ENCODE peak calls at places on chromosomes 2 and 18, in ten cellular contexts. One of them, this sample, is unnamed.
A peak's percentile ranks its signal among the peaks of the same experiment; 100 is the strongest.

GRCh38 chr2:21381421-21381820 is 257.7 kb downstream of the TDRD15 start:
- DNase-seq in right lobe of liver: no peak
- DNase-seq in mucosa of descending colon: no peak
- DNase-seq in K562: no peak
- DNase-seq in sigmoid colon: no peak
- DNase-seq in hepatocyte: no peak
- DNase-seq in neuronal stem cell: no peak
- DNase-seq in left ventricle myocardium inferior: no peak
- DNase-seq in A549: no peak
- DNase-seq in suprapubic skin: no peak
- DNase-seq in this sample: no peak

GRCh38 chr2:34004936-34005335 is 405.8 kb upstream of the FAM98A start:
- DNase-seq in neuronal stem cell: no peak
- DNase-seq in mucosa of descending colon: no peak
- DNase-seq in A549: no peak
- DNase-seq in K562: no peak
- DNase-seq in hepatocyte: no peak
- DNase-seq in suprapubic skin: no peak
- DNase-seq in right lobe of liver: no peak
- DNase-seq in sigmoid colon: no peak
- DNase-seq in left ventricle myocardium inferior: no peak
- DNase-seq in this sample: no peak

GRCh38 chr2:28352726-28353125 is 39.9 kb upstream of the FOSL2 start:
- DNase-seq in hepatocyte: no peak
- DNase-seq in left ventricle myocardium inferior: peak; percentile 3
- DNase-seq in neuronal stem cell: no peak
- DNase-seq in mucosa of descending colon: peak; percentile 23
- DNase-seq in sigmoid colon: peak; percentile 51
- DNase-seq in suprapubic skin: no peak
- DNase-seq in K562: no peak
- DNase-seq in A549: no peak
- DNase-seq in right lobe of liver: no peak
- DNase-seq in this sample: no peak

GRCh38 chr2:12965540-12966269 is 249.0 kb downstream of the TRIB2 start:
- DNase-seq in A549: no peak
- DNase-seq in suprapubic skin: no peak
- DNase-seq in hepatocyte: peak; percentile 37
- DNase-seq in mucosa of descending colon: no peak
- DNase-seq in sigmoid colon: no peak
- DNase-seq in left ventricle myocardium inferior: no peak
- DNase-seq in right lobe of liver: no peak
- DNase-seq in neuronal stem cell: no peak
- DNase-seq in K562: peak; percentile 73
- DNase-seq in this sample: no peak

GRCh38 chr2:121536347-121536746 is 5.7 kb downstream of the RNU4ATAC start:
- DNase-seq in neuronal stem cell: no peak
- DNase-seq in sigmoid colon: no peak
- DNase-seq in K562: no peak
- DNase-seq in left ventricle myocardium inferior: no peak
- DNase-seq in suprapubic skin: no peak
- DNase-seq in right lobe of liver: no peak
- DNase-seq in hepatocyte: no peak
- DNase-seq in A549: no peak
- DNase-seq in mucosa of descending colon: no peak
- DNase-seq in this sample: no peak

GRCh38 chr2:15713475-15713874 is 121.8 kb downstream of the DDX1 start:
- DNase-seq in neuronal stem cell: no peak
- DNase-seq in right lobe of liver: no peak
- DNase-seq in hepatocyte: no peak
- DNase-seq in K562: no peak
- DNase-seq in sigmoid colon: no peak
- DNase-seq in A549: no peak
- DNase-seq in suprapubic skin: no peak
- DNase-seq in left ventricle myocardium inferior: no peak
- DNase-seq in mucosa of descending colon: no peak
- DNase-seq in this sample: no peak

GRCh38 chr2:177545143-177545542 is 152.6 kb downstream of the AGPS start:
- DNase-seq in hepatocyte: no peak
- DNase-seq in right lobe of liver: no peak
- DNase-seq in left ventricle myocardium inferior: no peak
- DNase-seq in A549: no peak
- DNase-seq in mucosa of descending colon: no peak
- DNase-seq in K562: no peak
- DNase-seq in neuronal stem cell: no peak
- DNase-seq in suprapubic skin: no peak
- DNase-seq in sigmoid colon: no peak
- DNase-seq in this sample: no peak

GRCh38 chr18:7177131-7177744 is 53.7 kb upstream of the LRRC30 start:
- DNase-seq in A549: peak; percentile 43
- DNase-seq in left ventricle myocardium inferior: no peak
- DNase-seq in suprapubic skin: no peak
- DNase-seq in right lobe of liver: no peak
- DNase-seq in sigmoid colon: peak; percentile 74
- DNase-seq in mucosa of descending colon: no peak
- DNase-seq in neuronal stem cell: peak; percentile 50
- DNase-seq in hepatocyte: peak; percentile 86
- DNase-seq in K562: peak; percentile 63
- DNase-seq in this sample: peak; percentile 82

GRCh38 chr2:230161180-230161579 is 58.6 kb downstream of the SP110 start:
- DNase-seq in sigmoid colon: no peak
- DNase-seq in hepatocyte: no peak
- DNase-seq in K562: no peak
- DNase-seq in right lobe of liver: no peak
- DNase-seq in mucosa of descending colon: no peak
- DNase-seq in suprapubic skin: no peak
- DNase-seq in left ventricle myocardium inferior: no peak
- DNase-seq in neuronal stem cell: no peak
- DNase-seq in A549: no peak
- DNase-seq in this sample: no peak

GRCh38 chr2:9150568-9150900 is 56.1 kb upstream of the ASAP2 start:
- DNase-seq in sigmoid colon: peak; percentile 49
- DNase-seq in hepatocyte: no peak
- DNase-seq in A549: no peak
- DNase-seq in neuronal stem cell: no peak
- DNase-seq in right lobe of liver: no peak
- DNase-seq in suprapubic skin: no peak
- DNase-seq in mucosa of descending colon: no peak
- DNase-seq in left ventricle myocardium inferior: no peak
- DNase-seq in K562: no peak
- DNase-seq in this sample: no peak

GRCh38 chr2:217964658-217965161 is 38.1 kb downstream of the TNS1 start:
- DNase-seq in mucosa of descending colon: no peak
- DNase-seq in right lobe of liver: no peak
- DNase-seq in left ventricle myocardium inferior: no peak
- DNase-seq in hepatocyte: no peak
- DNase-seq in neuronal stem cell: no peak
- DNase-seq in K562: no peak
- DNase-seq in suprapubic skin: peak; percentile 69
- DNase-seq in A549: no peak
- DNase-seq in sigmoid colon: peak; percentile 66
- DNase-seq in this sample: no peak

GRCh38 chr18:39749154-39749553 is 2183.6 kb upstream of the CELF4 start:
- DNase-seq in suprapubic skin: no peak
- DNase-seq in A549: no peak
- DNase-seq in sigmoid colon: no peak
- DNase-seq in neuronal stem cell: no peak
- DNase-seq in mucosa of descending colon: no peak
- DNase-seq in K562: no peak
- DNase-seq in right lobe of liver: no peak
- DNase-seq in hepatocyte: no peak
- DNase-seq in left ventricle myocardium inferior: no peak
- DNase-seq in this sample: no peak

GRCh38 chr2:119028327-119029174 is 86.6 kb downstream of the MARCO start:
- DNase-seq in hepatocyte: peak; percentile 60
- DNase-seq in neuronal stem cell: no peak
- DNase-seq in left ventricle myocardium inferior: no peak
- DNase-seq in suprapubic skin: peak; percentile 54
- DNase-seq in sigmoid colon: no peak
- DNase-seq in right lobe of liver: no peak
- DNase-seq in A549: peak; percentile 43
- DNase-seq in mucosa of descending colon: peak; percentile 50
- DNase-seq in K562: peak; percentile 58
- DNase-seq in this sample: peak; percentile 64

GRCh38 chr2:173999272-173999671 is 34.1 kb upstream of the SP3 start:
- DNase-seq in A549: no peak
- DNase-seq in right lobe of liver: no peak
- DNase-seq in K562: no peak
- DNase-seq in suprapubic skin: no peak
- DNase-seq in left ventricle myocardium inferior: no peak
- DNase-seq in neuronal stem cell: no peak
- DNase-seq in hepatocyte: no peak
- DNase-seq in mucosa of descending colon: no peak
- DNase-seq in sigmoid colon: peak; percentile 73
- DNase-seq in this sample: no peak

GRCh38 chr18:28062446-28062845 is 114.5 kb downstream of the CDH2 start:
- DNase-seq in suprapubic skin: no peak
- DNase-seq in mucosa of descending colon: no peak
- DNase-seq in hepatocyte: no peak
- DNase-seq in K562: no peak
- DNase-seq in right lobe of liver: no peak
- DNase-seq in sigmoid colon: no peak
- DNase-seq in left ventricle myocardium inferior: no peak
- DNase-seq in A549: no peak
- DNase-seq in neuronal stem cell: no peak
- DNase-seq in this sample: no peak

GRCh38 chr2:69493268-69493667 is 56.0 kb upstream of the NFU1 start:
- DNase-seq in A549: no peak
- DNase-seq in mucosa of descending colon: no peak
- DNase-seq in sigmoid colon: no peak
- DNase-seq in neuronal stem cell: no peak
- DNase-seq in K562: no peak
- DNase-seq in hepatocyte: no peak
- DNase-seq in suprapubic skin: no peak
- DNase-seq in right lobe of liver: no peak
- DNase-seq in left ventricle myocardium inferior: peak; percentile 25
- DNase-seq in this sample: no peak

GRCh38 chr18:12318857-12319256 is 10.8 kb downstream of the TUBB6 start:
- DNase-seq in K562: no peak
- DNase-seq in sigmoid colon: no peak
- DNase-seq in suprapubic skin: no peak
- DNase-seq in hepatocyte: no peak
- DNase-seq in A549: no peak
- DNase-seq in mucosa of descending colon: no peak
- DNase-seq in neuronal stem cell: no peak
- DNase-seq in right lobe of liver: no peak
- DNase-seq in left ventricle myocardium inferior: no peak
- DNase-seq in this sample: no peak
- H3K4me1 ChIP-seq in K562: peaks cover 6% of the 10 kb centered on the region
- H3K4me1 ChIP-seq in sigmoid colon: peaks cover 68% of the 10 kb centered on the region
- H3K4me1 ChIP-seq in suprapubic skin: peaks cover 50% of the 10 kb centered on the region
- H3K4me1 ChIP-seq in hepatocyte: no peaks in the 10 kb centered on the region
- H3K4me1 ChIP-seq in A549: no peaks in the 10 kb centered on the region
- H3K4me1 ChIP-seq in mucosa of descending colon: no peaks in the 10 kb centered on the region
- H3K4me1 ChIP-seq in neuronal stem cell: no peaks in the 10 kb centered on the region
- H3K4me1 ChIP-seq in right lobe of liver: no peaks in the 10 kb centered on the region
- H3K4me1 ChIP-seq in left ventricle myocardium inferior: peaks cover 89% of the 10 kb centered on the region
- H3K4me1 ChIP-seq in this sample: peaks cover 8% of the 10 kb centered on the region

DNA sequence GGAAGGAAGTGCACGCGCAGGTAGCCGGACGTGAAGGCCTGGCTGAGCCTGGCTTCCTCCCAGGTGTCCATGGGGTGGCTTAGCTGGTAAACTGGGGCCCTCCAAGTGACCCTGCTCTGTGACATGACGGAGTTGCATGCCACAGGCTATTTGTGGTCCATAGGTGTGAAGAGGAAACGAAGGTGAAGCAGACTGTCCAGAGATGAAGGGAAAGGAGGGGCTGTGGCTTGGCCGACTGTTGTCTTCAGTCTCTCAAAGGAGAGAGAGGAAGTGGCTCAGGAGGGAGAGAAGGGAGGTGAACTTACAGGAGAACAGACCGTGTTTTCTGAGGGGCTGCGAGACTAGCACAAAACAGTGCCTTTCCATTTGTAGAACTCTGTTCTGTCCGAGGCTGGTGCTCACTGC is 19.3 kb downstream of the INPP5D start:
- DNase-seq in A549: no peak
- DNase-seq in mucosa of descending colon: no peak
- DNase-seq in K562: no peak
- DNase-seq in left ventricle myocardium inferior: no peak
- DNase-seq in neuronal stem cell: no peak
- DNase-seq in suprapubic skin: peak; percentile 71
- DNase-seq in sigmoid colon: no peak
- DNase-seq in right lobe of liver: no peak
- DNase-seq in hepatocyte: no peak
- DNase-seq in this sample: peak; percentile 74
- H3K4me1 ChIP-seq in A549: no peaks in the 10 kb centered on the region
- H3K4me1 ChIP-seq in mucosa of descending colon: peaks cover 23% of the 10 kb centered on the region
- H3K4me1 ChIP-seq in K562: peaks cover 26% of the 10 kb centered on the region
- H3K4me1 ChIP-seq in left ventricle myocardium inferior: peaks cover 40% of the 10 kb centered on the region
- H3K4me1 ChIP-seq in neuronal stem cell: peaks cover 19% of the 10 kb centered on the region
- H3K4me1 ChIP-seq in suprapubic skin: peaks cover 34% of the 10 kb centered on the region
- H3K4me1 ChIP-seq in sigmoid colon: no peaks in the 10 kb centered on the region
- H3K4me1 ChIP-seq in right lobe of liver: no peaks in the 10 kb centered on the region
- H3K4me1 ChIP-seq in hepatocyte: no peaks in the 10 kb centered on the region
- H3K4me1 ChIP-seq in this sample: peaks cover 97% of the 10 kb centered on the region

GRCh38 chr2:30765226-30765625 is 42.0 kb downstream of the CAPN13 start:
- DNase-seq in hepatocyte: no peak
- DNase-seq in right lobe of liver: no peak
- DNase-seq in left ventricle myocardium inferior: no peak
- DNase-seq in mucosa of descending colon: no peak
- DNase-seq in suprapubic skin: peak; percentile 68
- DNase-seq in K562: no peak
- DNase-seq in neuronal stem cell: no peak
- DNase-seq in A549: no peak
- DNase-seq in sigmoid colon: no peak
- DNase-seq in this sample: no peak
- H3K4me1 ChIP-seq in hepatocyte: no peaks in the 10 kb centered on the region
- H3K4me1 ChIP-seq in right lobe of liver: no peaks in the 10 kb centered on the region
- H3K4me1 ChIP-seq in left ventricle myocardium inferior: peaks cover 11% of the 10 kb centered on the region
- H3K4me1 ChIP-seq in mucosa of descending colon: no peaks in the 10 kb centered on the region
- H3K4me1 ChIP-seq in suprapubic skin: no peaks in the 10 kb centered on the region
- H3K4me1 ChIP-seq in K562: no peaks in the 10 kb centered on the region
- H3K4me1 ChIP-seq in neuronal stem cell: peaks cover 8% of the 10 kb centered on the region
- H3K4me1 ChIP-seq in A549: no peaks in the 10 kb centered on the region
- H3K4me1 ChIP-seq in sigmoid colon: no peaks in the 10 kb centered on the region
- H3K4me1 ChIP-seq in this sample: peaks cover 9% of the 10 kb centered on the region

DNA sequence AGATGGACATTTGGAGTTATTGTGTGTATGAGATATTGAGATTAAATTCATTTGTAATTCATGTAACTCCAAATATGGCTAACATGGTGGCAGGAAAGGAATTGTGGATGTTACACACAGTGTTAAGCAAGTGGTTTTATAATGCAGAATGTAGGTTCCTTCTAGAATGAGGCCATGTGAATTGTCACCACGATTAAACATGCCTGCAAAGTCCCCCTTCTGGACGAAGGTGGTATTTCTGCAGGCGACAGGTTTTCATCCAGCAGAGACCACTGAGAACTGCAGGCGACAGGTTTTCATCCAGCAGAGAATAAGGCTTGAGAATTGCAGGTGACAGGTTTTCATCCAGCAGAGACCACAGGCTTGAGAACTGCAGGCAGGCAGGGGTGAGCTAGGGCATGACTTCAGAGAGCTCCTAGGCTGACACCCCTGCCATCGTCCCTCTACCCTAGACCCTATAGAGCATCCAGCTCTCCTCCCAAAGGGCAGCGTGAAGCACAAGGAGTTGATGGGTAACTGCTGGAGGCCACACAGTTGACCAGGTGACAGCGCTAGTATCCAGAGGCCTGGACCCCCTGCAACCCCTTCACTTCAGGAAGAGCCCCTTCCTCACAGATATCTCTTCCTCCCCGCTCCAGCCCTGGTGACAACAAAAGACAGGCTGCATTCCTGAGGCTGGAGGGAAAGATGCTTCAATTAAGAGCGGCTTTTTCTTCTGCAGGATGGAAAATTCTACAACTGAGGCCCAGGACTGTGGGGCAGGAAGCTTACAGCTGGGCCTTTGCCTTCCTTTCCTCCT is 175.8 kb downstream of the LOXHD1 start:
- DNase-seq in A549: peak; percentile 10
- DNase-seq in sigmoid colon: no peak
- DNase-seq in suprapubic skin: no peak
- DNase-seq in hepatocyte: peak; percentile 69
- DNase-seq in right lobe of liver: no peak
- DNase-seq in K562: peak; percentile 30
- DNase-seq in neuronal stem cell: peak; percentile 56
- DNase-seq in left ventricle myocardium inferior: peak; percentile 38
- DNase-seq in mucosa of descending colon: no peak
- DNase-seq in this sample: peak; percentile 77
- H3K4me1 ChIP-seq in A549: no peaks in the 10 kb centered on the region
- H3K4me1 ChIP-seq in sigmoid colon: no peaks in the 10 kb centered on the region
- H3K4me1 ChIP-seq in suprapubic skin: peaks cover 7% of the 10 kb centered on the region
- H3K4me1 ChIP-seq in hepatocyte: no peaks in the 10 kb centered on the region
- H3K4me1 ChIP-seq in right lobe of liver: no peaks in the 10 kb centered on the region
- H3K4me1 ChIP-seq in K562: no peaks in the 10 kb centered on the region
- H3K4me1 ChIP-seq in neuronal stem cell: peaks cover 18% of the 10 kb centered on the region
- H3K4me1 ChIP-seq in left ventricle myocardium inferior: peaks cover 6% of the 10 kb centered on the region
- H3K4me1 ChIP-seq in mucosa of descending colon: no peaks in the 10 kb centered on the region
- H3K4me1 ChIP-seq in this sample: no peaks in the 10 kb centered on the region

This sample was measured in Karpas-422.